ENCODE peak calls at places on chromosomes 12 and 14, in seven cellular contexts. N is neuronal stem cell, X is H9, T is mesenchymal stem cell, W is trophoblast cell, F is IMR-90, V is H1. Q is an unnamed sample.

GRCh38 chr12:51923506-51924365 is 16.4 kb downstream of the ACVRL1 start:
- DNase-seq in X (peak; percentile 83), F (no peak), V (peak; percentile 93), N (no peak), T (no peak), W (peak; percentile 61), Q (peak; percentile 47)

GRCh38 chr14:92481811-92482559 is 31.6 kb upstream of the RIN3 start:
- DNase-seq in T (no peak), V (peak; percentile 29), N (no peak), F (no peak), X (peak; percentile 12), W (no peak), Q (no peak)

GRCh38 chr14:21382886-21383847 is 652 bp downstream of the SUPT16H start:
- DNase-seq in X (no peak), W (peak; percentile 55), N (no peak), V (no peak), T (peak; percentile 87), F (peak; percentile 51), Q (peak; percentile 66)

GRCh38 chr14:68986926-68987652 is 8.0 kb upstream of the ACTN1 start:
- DNase-seq in V (no peak), W (no peak), T (no peak), N (no peak), X (no peak), F (peak; percentile 6), Q (no peak)

GRCh38 chr14:86712176-86712575 is 1182.2 kb downstream of the FLRT2 start:
- DNase-seq in X (no peak), N (no peak), F (peak; percentile 11), W (no peak), V (no peak), T (peak; percentile 5), Q (no peak)

GRCh38 chr12:53057816-53058500 is 8.1 kb downstream of the TNS2 start:
- DNase-seq in V (no peak), T (no peak), X (no peak), N (no peak), W (no peak), F (no peak), Q (no peak)

GRCh38 chr14:57089901-57090300 is 178.8 kb downstream of the EXOC5 start:
- DNase-seq in T (no peak), W (no peak), F (no peak), N (no peak), V (no peak), X (no peak), Q (no peak)

GRCh38 chr14:104826197-104826857 is 25.4 kb downstream of the ZBTB42 start:
- DNase-seq in X (peak; percentile 92), V (peak; percentile 100), F (peak; percentile 60), W (peak; percentile 81), T (peak; percentile 80), N (peak; percentile 86), Q (peak; percentile 84)

GRCh38 chr12:1410794-1411193 is 183.6 kb downstream of the FBXL14 start:
- DNase-seq in F (no peak), T (no peak), W (no peak), X (no peak), N (no peak), V (no peak), Q (no peak)

GRCh38 chr14:99158646-99159165 is 113.3 kb downstream of the BCL11B start:
- DNase-seq in X (peak; percentile 18), F (no peak), V (peak; percentile 41), W (no peak), N (no peak), T (no peak), Q (no peak)

GRCh38 chr12:14824012-14824634 is 10.1 kb upstream of the SMCO3 start:
- DNase-seq in F (peak; percentile 22), W (peak; percentile 19), N (no peak), X (no peak), T (no peak), V (no peak), Q (no peak)

GRCh38 chr14:105249175-105250007 is 1.1 kb downstream of the BTBD6 start:
- DNase-seq in T (peak; percentile 51), W (peak; percentile 70), F (peak; percentile 26), N (peak; percentile 9), X (peak; percentile 31), V (peak; percentile 62), Q (peak; percentile 27)

GRCh38 chr12:122825773-122826724 is 9.2 kb upstream of the HIP1R start:
- DNase-seq in N (no peak), V (no peak), W (peak; percentile 45), F (no peak), X (no peak), T (no peak), Q (no peak)

GRCh38 chr12:130157998-130158774 is 4.1 kb upstream of the FZD10 start:
- DNase-seq in V (no peak), X (no peak), T (no peak), N (no peak), W (no peak), F (no peak), Q (no peak)

GRCh38 chr12:108816652-108817335 is 40.6 kb downstream of the SSH1 start:
- DNase-seq in F (no peak), W (no peak), N (no peak), X (no peak), V (no peak), T (no peak), Q (no peak)

GRCh38 chr12:13851828-13852227 is 129.6 kb downstream of the GRIN2B start:
- DNase-seq in X (peak; percentile 89), V (peak; percentile 70), W (no peak), F (no peak), N (peak; percentile 88), T (no peak), Q (peak; percentile 90)

GRCh38 chr14:75821828-75822521 is 159.8 kb downstream of the TGFB3 start:
- DNase-seq in F (peak; percentile 52), X (no peak), T (peak; percentile 56), N (no peak), W (no peak), V (no peak), Q (no peak)

GRCh38 chr12:77686760-77687159 is 143.9 kb upstream of the NAV3 start:
- DNase-seq in N (no peak), V (no peak), W (no peak), T (peak; percentile 11), F (peak; percentile 34), X (no peak), Q (no peak)

GRCh38 chr12:91896725-91897515 is 248.7 kb downstream of the BTG1 start:
- DNase-seq in V (no peak), X (no peak), N (no peak), W (no peak), F (no peak), T (no peak), Q (no peak)

GRCh38 chr14:42665083-42665482 is 1058.4 kb downstream of the LRFN5 start:
- DNase-seq in F (no peak), X (no peak), N (no peak), V (no peak), T (no peak), W (no peak), Q (peak; percentile 37)

GRCh38 chr12:64796205-64796845 is 28.1 kb upstream of the TBC1D30 start:
- DNase-seq in V (no peak), T (peak; percentile 91), N (peak; percentile 65), W (peak; percentile 98), X (peak; percentile 49), F (peak; percentile 92), Q (peak; percentile 91)

DNA sequence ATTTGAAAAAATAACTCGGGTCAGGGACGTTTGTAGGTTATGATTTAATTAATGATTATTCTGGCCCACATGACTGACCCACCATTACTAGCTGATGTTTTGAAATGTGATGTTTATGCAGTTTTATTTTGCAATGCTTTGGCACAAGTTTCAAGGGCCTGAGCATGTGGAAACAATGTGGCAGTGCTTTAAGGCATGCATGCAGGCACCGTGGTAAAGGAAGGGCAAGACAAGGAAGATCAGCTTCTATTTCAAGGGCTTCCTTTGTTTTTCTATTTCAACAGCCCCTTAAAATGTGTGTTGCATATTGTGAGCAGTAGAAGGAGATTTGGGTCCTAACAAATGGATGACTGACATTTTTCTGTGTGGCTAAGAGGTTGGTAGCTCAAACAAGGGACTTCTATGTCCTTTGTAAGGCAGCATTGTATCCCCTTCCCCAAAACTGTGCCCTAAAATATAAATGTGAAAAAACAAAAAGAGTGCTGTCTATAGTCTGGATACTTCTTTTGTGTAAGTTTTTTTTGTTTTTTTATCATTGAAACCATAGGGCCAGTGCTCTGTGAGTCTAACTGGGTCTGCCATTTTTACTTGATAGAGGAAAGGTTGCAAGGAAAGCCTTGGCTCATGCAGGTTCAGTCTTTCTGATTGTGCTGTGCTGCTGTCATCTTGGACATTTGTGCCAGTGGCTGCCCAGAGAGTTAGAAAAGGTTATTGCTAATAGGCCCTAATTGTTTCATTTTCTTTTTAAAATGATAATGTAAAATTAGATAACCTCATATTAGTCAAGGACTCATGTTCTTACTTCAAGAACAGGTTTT is 103.5 kb downstream of the FGD4 start:
- DNase-seq in V (no peak), T (peak; percentile 53), F (peak; percentile 55), N (no peak), X (no peak), W (peak; percentile 31), Q (peak; percentile 16)
- H3K23ac ChIP-seq in V (no peak overlapping the region), T (no peak overlapping the region), F (no peak overlapping the region), N (no peak overlapping the region), X (no peak overlapping the region), W (no peak overlapping the region), Q (no peak overlapping the region)

GRCh38 chr12:58487280-58488141 is 432.8 kb downstream of the LRIG3 start:
- DNase-seq in X (no peak), N (no peak), V (no peak), F (peak; percentile 53), T (peak; percentile 33), W (no peak), Q (no peak)

GRCh38 chr12:58479403-58479802 is 440.9 kb downstream of the LRIG3 start:
- DNase-seq in T (no peak), N (no peak), F (no peak), W (no peak), V (no peak), X (no peak), Q (no peak)

GRCh38 chr12:58481811-58482210 is 438.5 kb downstream of the LRIG3 start:
- DNase-seq in X (no peak), T (no peak), N (no peak), V (no peak), F (no peak), W (no peak), Q (no peak)
- H3K23ac ChIP-seq in X (no peak overlapping the region), T (no peak overlapping the region), N (no peak overlapping the region), V (no peak overlapping the region), F (no peak overlapping the region), W (no peak overlapping the region), Q (no peak overlapping the region)

DNA sequence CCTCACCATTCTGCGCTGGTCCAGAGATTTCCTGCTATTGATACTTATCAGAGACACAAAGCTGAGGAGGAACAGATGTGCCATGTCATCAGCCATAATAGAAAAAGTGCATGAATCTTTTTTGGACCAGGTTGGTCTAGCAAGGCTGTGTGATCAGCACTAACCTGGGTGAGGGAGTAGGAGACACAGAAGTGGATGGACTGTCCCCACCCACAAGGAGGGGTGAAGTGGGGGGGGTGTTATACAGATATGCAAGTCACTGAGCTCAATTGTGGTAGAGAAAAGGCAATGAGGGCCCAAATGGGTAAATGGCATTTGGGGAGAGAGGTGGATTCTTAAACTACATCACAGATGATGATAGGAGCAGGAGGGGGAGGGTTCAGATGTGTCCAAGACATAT is 123.0 kb downstream of the SAMD4A start:
- DNase-seq in W (no peak), N (no peak), T (no peak), F (no peak), V (no peak), X (no peak), Q (no peak)
- H3K23ac ChIP-seq in W (no peak overlapping the region), N (no peak overlapping the region), T (no peak overlapping the region), F (no peak overlapping the region), V (no peak overlapping the region), X (no peak overlapping the region), Q (no peak overlapping the region)

DNA sequence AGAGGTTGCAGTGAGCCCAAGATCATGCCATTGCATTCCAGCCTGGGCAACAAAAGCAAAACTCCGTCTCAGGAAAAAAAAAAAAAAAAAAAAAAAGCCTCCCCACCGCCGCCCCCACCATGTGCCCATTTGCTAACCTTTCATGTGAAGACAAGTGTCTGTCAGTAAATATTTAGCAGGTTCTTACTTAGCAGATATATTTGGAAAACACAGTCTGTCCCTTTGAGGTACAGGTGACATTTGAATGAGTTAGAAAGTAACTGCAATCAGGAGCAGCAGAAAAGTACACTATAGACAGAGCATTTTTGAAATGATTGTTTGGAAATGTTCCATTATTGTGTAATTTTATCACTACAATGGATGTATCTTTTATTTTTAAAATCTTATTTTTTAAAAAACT is 119.7 kb downstream of the FGD4 start:
- DNase-seq in T (no peak), F (no peak), N (no peak), V (no peak), W (no peak), X (no peak), Q (no peak)
- H3K23ac ChIP-seq in T (no peak overlapping the region), F (no peak overlapping the region), N (no peak overlapping the region), V (no peak overlapping the region), W (no peak overlapping the region), X (no peak overlapping the region), Q (no peak overlapping the region)

Q was measured in mesendoderm.